ENCODE peak calls at places on chromosomes 4 and X, in four cellular contexts. Z is HepG2, T is K562, S is GM12878. U is an unnamed sample.

GRCh38 chr4:72215198-72215597 is 183.4 kb downstream of the NPFFR2 start:
- DNase-seq in Z (no peak), T (no peak), S (no peak), U (no peak)

GRCh38 chrX:129654652-129655546 is at the start of gene APLN:
- DNase-seq in Z (no peak), T (peak; percentile 26), S (no peak), U (peak; percentile 68)

GRCh38 chr4:24736066-24736465 is 59.3 kb upstream of the SOD3 start:
- DNase-seq in Z (no peak), T (no peak), S (no peak), U (no peak)

GRCh38 chr4:91636083-91636482 is 667.7 kb upstream of the GRID2 start:
- DNase-seq in Z (no peak), T (no peak), S (no peak), U (no peak)

GRCh38 chrX:71615954-71616353 is 2.4 kb downstream of the CXCR3 start:
- DNase-seq in Z (no peak), T (no peak), S (no peak), U (no peak)

GRCh38 chr4:142532054-142532453 is 314.0 kb downstream of the INPP4B start:
- DNase-seq in Z (no peak), T (no peak), S (no peak), U (no peak)

GRCh38 chr4:4608214-4608537 is 66.3 kb upstream of the STX18 start:
- DNase-seq in Z (no peak), T (no peak), S (no peak), U (no peak)

GRCh38 chrX:103453655-103454054 is 65.6 kb downstream of the RAB40A start:
- DNase-seq in Z (no peak), T (no peak), S (no peak), U (no peak)

GRCh38 chr4:96739101-96739500 is 899.2 kb downstream of the PDHA2 start:
- DNase-seq in Z (no peak), T (no peak), S (no peak), U (no peak)

GRCh38 chrX:137166591-137166990 is 132.8 kb upstream of the GPR101 start:
- DNase-seq in Z (no peak), T (peak; percentile 22), S (no peak), U (peak; percentile 16)

GRCh38 chr4:105965183-105965800 is 70.0 kb downstream of the NPNT start:
- DNase-seq in Z (no peak), T (no peak), S (no peak), U (no peak)

DNA sequence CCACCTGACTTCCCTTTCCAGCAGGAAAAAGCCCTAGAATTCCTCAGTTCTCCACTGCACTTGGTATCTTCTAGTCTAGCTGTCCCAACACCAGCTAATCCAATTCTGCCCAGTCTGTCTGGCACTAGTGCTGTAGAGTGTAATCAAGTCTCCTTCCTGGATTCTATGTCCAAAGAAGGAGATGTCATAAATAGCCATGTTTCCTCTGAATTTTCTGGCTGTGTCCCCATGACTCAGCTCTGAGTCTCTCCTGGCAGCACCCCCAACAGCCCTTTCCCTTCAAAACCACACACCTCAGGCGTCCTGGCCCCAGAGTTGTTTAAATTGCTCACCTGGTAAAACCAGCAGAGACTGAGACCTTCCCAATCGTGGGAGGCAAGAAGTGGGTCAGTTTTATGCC is 197.2 kb downstream of the GRXCR1 start:
- DNase-seq in Z (no peak), T (no peak), S (no peak), U (no peak)
- TF ChIP-seq TARDBP in Z (no peak), T (no peak), S (no peak), U (no peak)

GRCh38 chr4:150581611-150582010 is 340 bp upstream of the MAB21L2 start:
- DNase-seq in Z (no peak), T (no peak), S (no peak), U (no peak)

GRCh38 chr4:150581206-150581605 is 745 bp upstream of the MAB21L2 start:
- DNase-seq in Z (no peak), T (no peak), S (no peak), U (no peak)

GRCh38 chr4:150578745-150579470 is 3.0 kb upstream of the MAB21L2 start:
- DNase-seq in Z (no peak), T (no peak), S (no peak), U (peak; percentile 31)

GRCh38 chr4:150580244-150580643 is 1.7 kb upstream of the MAB21L2 start:
- DNase-seq in Z (no peak), T (no peak), S (no peak), U (no peak)

GRCh38 chr4:150579591-150580234 is 2.2 kb upstream of the MAB21L2 start:
- DNase-seq in Z (no peak), T (no peak), S (no peak), U (peak; percentile 55)
- TF ChIP-seq FOXK2 in Z (no peak), T (no peak), S (no peak), U (no peak)

GRCh38 chr4:47668810-47669408 is 169.0 kb downstream of the CORIN start:
- DNase-seq in Z (peak; percentile 32), T (peak; percentile 45), S (no peak), U (peak; percentile 26)
- TF ChIP-seq TARDBP in Z (no peak), T (no peak), S (no peak), U (no peak)

DNA sequence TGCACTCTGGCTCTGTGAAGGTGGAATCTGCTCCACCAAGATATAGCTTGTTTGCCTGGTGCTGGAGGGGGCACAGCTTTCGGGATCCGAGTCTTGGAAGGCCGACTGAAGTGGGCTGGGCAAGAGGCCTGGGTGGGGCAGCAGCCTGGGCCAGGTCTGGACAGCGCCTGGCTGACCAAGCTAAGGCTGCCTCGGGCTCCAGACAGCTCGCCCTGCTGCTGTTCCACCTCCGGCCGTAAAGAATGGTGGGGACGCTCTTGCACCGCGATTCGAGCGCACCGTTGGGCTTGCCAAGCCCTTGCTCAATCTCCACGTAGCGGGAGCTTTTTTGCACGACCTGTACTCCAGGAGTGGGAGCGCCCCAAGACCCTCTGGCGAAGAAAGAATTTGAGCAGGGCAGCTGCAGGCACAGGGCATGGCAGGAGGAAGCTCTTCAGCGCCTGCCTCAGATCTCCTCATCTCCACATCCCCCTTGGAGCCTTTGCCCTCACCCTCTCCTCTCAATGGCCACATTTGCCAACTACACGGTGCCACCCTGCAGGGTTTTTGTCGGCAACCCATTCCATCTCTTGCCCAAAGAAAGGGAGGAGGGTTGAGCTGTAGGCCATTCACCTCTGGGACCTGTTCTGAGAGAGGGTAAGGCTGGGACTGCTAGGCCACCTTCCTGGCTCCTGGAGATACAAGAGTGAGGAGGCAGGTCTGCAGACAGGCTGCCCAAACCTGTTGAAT is 18.9 kb downstream of the CNGA2 start:
- DNase-seq in Z (peak; percentile 13), T (peak; percentile 64), S (no peak), U (peak; percentile 74)
- TF ChIP-seq FOXK2 in Z (no peak), T (no peak), S (no peak), U (no peak)

DNA sequence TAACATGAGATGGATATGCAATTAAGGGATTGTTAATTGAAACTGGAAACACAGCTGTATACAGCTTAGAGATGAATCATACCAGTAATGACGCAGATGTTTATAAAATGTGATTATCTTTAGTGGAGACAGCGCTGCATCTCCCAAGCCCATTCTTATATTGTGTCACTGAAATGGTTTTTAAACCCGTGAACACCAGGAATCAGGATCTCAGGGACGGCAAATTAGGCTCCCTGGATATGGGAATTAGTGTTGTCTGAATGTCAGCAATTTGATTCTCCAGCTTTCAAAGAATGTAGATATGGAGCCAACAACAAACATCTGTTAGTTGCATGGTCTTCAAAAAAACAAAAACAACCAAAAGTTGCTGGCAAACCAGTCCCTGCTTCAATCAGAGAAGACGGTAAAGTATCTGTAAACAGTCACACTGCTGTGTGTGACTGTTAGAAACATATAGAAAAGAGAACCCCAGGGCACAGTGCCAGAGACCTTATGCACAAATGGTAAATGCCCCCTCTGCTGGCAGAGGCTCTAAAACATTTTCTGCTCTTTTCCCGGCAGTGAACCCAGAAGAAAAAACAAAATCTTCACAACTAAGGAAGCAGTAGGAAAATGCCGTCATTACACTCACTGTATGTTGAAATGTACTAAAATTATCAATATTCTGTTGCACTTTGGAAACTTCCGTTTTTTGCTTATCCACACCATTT is 351.9 kb upstream of the FTHL17 start:
- DNase-seq in Z (peak; percentile 15), T (peak; percentile 7), S (no peak), U (peak; percentile 50)
- TF ChIP-seq TARDBP in Z (no peak), T (no peak), S (no peak), U (no peak)

GRCh38 chr4:140150886-140151699 is 2.9 kb downstream of the MAML3 start:
- DNase-seq in Z (no peak), T (peak; percentile 75), S (no peak), U (peak; percentile 67)
- TF ChIP-seq FOXK2 in Z (no peak), T (no peak), S (no peak), U (no peak)

DNA sequence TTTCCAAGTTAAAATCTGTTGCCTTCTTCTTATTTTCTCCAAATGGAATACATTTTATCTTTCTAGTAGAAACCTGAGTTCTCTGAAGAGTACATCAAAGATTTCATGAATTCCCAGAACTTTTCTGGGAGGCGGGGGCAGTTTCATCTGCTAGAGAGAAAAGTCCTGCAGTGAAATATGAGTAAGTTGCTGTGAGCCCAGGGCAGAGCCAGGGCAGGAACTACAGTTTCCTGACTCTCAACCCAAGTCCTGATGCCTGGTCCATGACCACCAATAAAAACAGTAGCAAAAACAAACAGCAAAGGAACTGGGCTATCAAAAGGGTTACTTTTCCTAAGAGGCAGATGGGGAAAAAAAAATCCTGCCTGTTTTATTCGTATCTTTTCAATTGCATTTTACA is 239.4 kb upstream of the CTSO start:
- DNase-seq in Z (no peak), T (no peak), S (no peak), U (peak; percentile 15)
- TF ChIP-seq TARDBP in Z (no peak), T (no peak), S (no peak), U (no peak)

GRCh38 chr4:7366958-7367353 is 67.8 kb downstream of the PSAPL1 start:
- DNase-seq in Z (no peak), T (no peak), S (no peak), U (no peak)
- TF ChIP-seq FOXK2 in Z (no peak), T (no peak), S (no peak), U (no peak)

DNA sequence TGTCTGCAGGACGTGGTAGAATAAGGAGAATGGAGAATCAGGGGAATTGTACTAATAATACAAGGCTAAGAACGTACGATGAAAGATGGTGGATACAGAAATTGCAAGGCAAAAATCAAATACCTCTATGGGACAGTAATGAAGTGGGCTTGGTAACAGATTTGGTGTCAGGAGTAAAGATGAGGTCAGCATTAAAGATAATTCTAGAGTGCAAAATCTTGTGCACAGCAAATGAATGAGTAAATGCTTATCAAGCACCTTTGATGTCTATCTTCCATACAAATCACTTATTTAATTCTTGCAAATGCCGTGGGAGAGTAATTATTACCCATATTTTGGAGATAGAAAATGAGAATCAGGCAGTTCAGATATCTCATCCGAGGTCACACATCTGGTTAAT is 70.9 kb downstream of the DDX60 start:
- DNase-seq in Z (no peak), T (no peak), S (no peak), U (no peak)
- TF ChIP-seq TARDBP in Z (no peak), T (no peak), S (no peak), U (no peak)

U was measured in HEK293T.